ENCODE peak calls at places on chromosomes 6 and 20, in ten cellular contexts. N is neural progenitor cell; H is psoas muscle; Q is stimulated activated CD8-positive, alpha-beta memory T cell treated with anti-CD3 and anti-CD28 coated beads, Interleukin-7, amount 100 ng/mL, for 24 hours; K is memory B cell; T is NCI-H1930; E is kidney tubule cell; B is SJCRH30; R is right cardiac atrium; C is stimulated activated CD4-positive, alpha-beta T cell treated with anti-CD3 and anti-CD28 coated beads, Interleukin-15, amount 100 ng/mL, for 48 hours. Z is an unnamed sample.

GRCh38 chr20:24723953-24724352 is 225.1 kb upstream of the CST7 start:
- DNase-seq in N (no peak), H (no peak), Q (no peak), K (no peak), T (no peak), E (no peak), B (no peak), R (no peak), C (no peak), Z (no peak)

GRCh38 chr6:39553029-39553428 is 172.2 kb downstream of the KIF6 start:
- DNase-seq in N (no peak), H (no peak), Q (no peak), K (no peak), T (no peak), E (no peak), B (no peak), R (no peak), C (no peak), Z (no peak)

GRCh38 chr6:39574991-39575390 is 150.2 kb downstream of the KIF6 start:
- DNase-seq in N (no peak), H (no peak), Q (no peak), K (no peak), T (no peak), E (no peak), B (no peak), R (no peak), C (no peak), Z (no peak)

GRCh38 chr6:112177081-112177480 is 77.3 kb downstream of the LAMA4 start:
- DNase-seq in N (no peak), H (no peak), Q (no peak), K (no peak), T (no peak), E (no peak), B (no peak), R (no peak), C (no peak), Z (no peak)

GRCh38 chr6:161215876-161216615 is 57.8 kb downstream of the AGPAT4 start:
- DNase-seq in N (no peak), H (no peak), Q (no peak), K (no peak), T (no peak), E (no peak), B (no peak), R (no peak), C (no peak), Z (peak)

GRCh38 chr6:72760130-72760793 is 138.4 kb downstream of the KCNQ5 start:
- DNase-seq in N (no peak), H (no peak), Q (no peak), K (no peak), T (no peak), E (no peak), B (no peak), R (no peak), C (no peak), Z (peak)

GRCh38 chr6:21666788-21667681 is 73.5 kb downstream of the SOX4 start:
- DNase-seq in N (peak), H (peak), Q (no peak), K (no peak), T (no peak), E (no peak), B (peak), R (no peak), C (no peak), Z (no peak)

GRCh38 chr6:152267967-152268845 is 369.0 kb downstream of the SYNE1 start:
- DNase-seq in N (peak), H (no peak), Q (no peak), K (no peak), T (peak), E (peak), B (peak), R (no peak), C (no peak), Z (peak)

GRCh38 chr6:57278570-57278969 is 38.9 kb upstream of the PRIM2 start:
- DNase-seq in N (no peak), H (no peak), Q (no peak), K (no peak), T (no peak), E (no peak), B (no peak), R (no peak), C (no peak), Z (no peak)

GRCh38 chr6:8278562-8278961 is 156.8 kb downstream of the SLC35B3 start:
- DNase-seq in N (no peak), H (no peak), Q (no peak), K (no peak), T (no peak), E (no peak), B (no peak), R (no peak), C (no peak), Z (no peak)

GRCh38 chr20:50312002-50312681 is 121.5 kb downstream of the CEBPB start:
- DNase-seq in N (no peak), H (no peak), Q (no peak), K (no peak), T (no peak), E (no peak), B (no peak), R (no peak), C (no peak), Z (no peak)

GRCh38 chr6:47308223-47308567 is 1.5 kb downstream of the TNFRSF21 start:
- DNase-seq in N (peak), H (no peak), Q (no peak), K (no peak), T (no peak), E (peak), B (peak), R (no peak), C (no peak), Z (peak)

GRCh38 chr20:54535045-54535444 is 59.7 kb downstream of the DOK5 start:
- DNase-seq in N (no peak), H (no peak), Q (no peak), K (no peak), T (no peak), E (no peak), B (peak), R (no peak), C (no peak), Z (peak)

GRCh38 chr6:81696505-81696904 is 56.0 kb downstream of the TENT5A start:
- DNase-seq in N (no peak), H (no peak), Q (no peak), K (no peak), T (no peak), E (peak), B (peak), R (no peak), C (no peak), Z (no peak)

GRCh38 chr6:85402071-85402470 is 47.8 kb upstream of the NT5E start:
- DNase-seq in N (no peak), H (no peak), Q (no peak), K (no peak), T (no peak), E (no peak), B (no peak), R (no peak), C (no peak), Z (no peak)

GRCh38 chr6:125188037-125188436 is 34.5 kb downstream of the TPD52L1 start:
- DNase-seq in N (no peak), H (no peak), Q (no peak), K (no peak), T (no peak), E (peak), B (no peak), R (no peak), C (no peak), Z (peak)